ENCODE peak calls at places on chromosome 18, in four cellular contexts. P is HCT116, R is prostate gland, Y is heart left ventricle. W is an unnamed sample.
A peak's percentile ranks its signal among the peaks of the same experiment; 100 is the strongest.

GRCh38 chr18:3594760-3595241 is 144.8 kb downstream of the TGIF1 start:
- DNase-seq in P (no peak), R (peak; percentile 41), Y (no peak), W (no peak)

GRCh38 chr18:35041752-35042379 is 653 bp downstream of the MAPRE2 start:
- DNase-seq in P (no peak), R (no peak), Y (no peak), W (no peak)

GRCh38 chr18:13452448-13452811 is 233.9 kb downstream of the LDLRAD4 start:
- DNase-seq in P (no peak), R (no peak), Y (no peak), W (peak; percentile 75)

GRCh38 chr18:45837283-45838070 is 12.0 kb downstream of the SIGLEC15 start:
- DNase-seq in P (no peak), R (no peak), Y (peak; percentile 34), W (no peak)

GRCh38 chr18:55650363-55650870 is 62.4 kb upstream of the TCF4 start:
- DNase-seq in P (no peak), R (no peak), Y (no peak), W (no peak)

GRCh38 chr18:39909706-39910105 is 2045.3 kb upstream of the PIK3C3 start:
- DNase-seq in P (no peak), R (no peak), Y (no peak), W (no peak)

GRCh38 chr18:25253136-25253535 is 98.8 kb downstream of the ZNF521 start:
- DNase-seq in P (no peak), R (no peak), Y (no peak), W (peak; percentile 33)

GRCh38 chr18:24051256-24051947 is 36.8 kb downstream of the TTC39C start:
- DNase-seq in P (no peak), R (no peak), Y (no peak), W (no peak)

GRCh38 chr18:57728941-57729511 is 74.1 kb downstream of the ATP8B1 start:
- DNase-seq in P (no peak), R (peak; percentile 66), Y (no peak), W (peak; percentile 60)

GRCh38 chr18:57275111-57275510 is 77.2 kb upstream of the ST8SIA3 start:
- DNase-seq in P (no peak), R (no peak), Y (no peak), W (no peak)

GRCh38 chr18:23540867-23541266 is 37.6 kb downstream of the RMC1 start:
- DNase-seq in P (no peak), R (no peak), Y (no peak), W (no peak)

GRCh38 chr18:3225588-3225987 is 5.8 kb upstream of the MYOM1 start:
- DNase-seq in P (no peak), R (no peak), Y (no peak), W (no peak)

GRCh38 chr18:22420649-22421048 is 2.9 kb upstream of the CTAGE1 start:
- DNase-seq in P (no peak), R (no peak), Y (no peak), W (no peak)

GRCh38 chr18:78127041-78127440 is 852.6 kb upstream of the SALL3 start:
- DNase-seq in P (no peak), R (no peak), Y (no peak), W (no peak)

GRCh38 chr18:78123144-78123909 is 856.3 kb upstream of the SALL3 start:
- DNase-seq in P (no peak), R (no peak), Y (no peak), W (no peak)

GRCh38 chr18:78126106-78126505 is 853.5 kb upstream of the SALL3 start:
- DNase-seq in P (no peak), R (no peak), Y (no peak), W (no peak)

GRCh38 chr18:78123926-78124797 is 855.5 kb upstream of the SALL3 start:
- DNase-seq in P (no peak), R (no peak), Y (no peak), W (no peak)

DNA sequence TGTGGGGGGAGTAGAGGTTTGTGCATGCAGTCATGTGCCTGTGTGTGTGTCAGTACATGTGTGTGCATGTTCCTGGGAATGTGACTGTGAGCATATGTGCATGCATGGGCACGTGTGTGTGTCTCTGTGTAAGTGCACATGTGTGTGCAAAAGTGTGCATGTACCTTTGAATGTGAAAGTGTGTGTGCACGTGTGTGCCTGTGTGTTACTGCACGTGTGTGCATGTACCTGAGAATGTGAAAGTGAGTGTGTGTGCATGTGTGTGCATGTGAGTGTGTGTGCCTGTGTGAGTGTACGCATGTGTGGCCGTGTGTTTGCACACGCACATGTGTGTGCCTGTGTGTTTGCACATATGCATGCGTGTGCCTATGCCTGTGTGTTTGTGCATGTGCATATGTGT is 854.1 kb upstream of the SALL3 start:
- DNase-seq in P (no peak), R (no peak), Y (no peak), W (no peak)
- H3K4me3 ChIP-seq in P (no peak overlapping the region), R (no peak overlapping the region), Y (no peak overlapping the region), W (no peak overlapping the region)

GRCh38 chr18:10453885-10454772 is at the start of gene APCDD1:
- DNase-seq in P (no peak), R (peak; percentile 70), Y (peak; percentile 80), W (peak; percentile 45)

GRCh38 chr18:10453261-10453884 is 1.1 kb upstream of the APCDD1 start:
- DNase-seq in P (no peak), R (no peak), Y (no peak), W (no peak)

GRCh38 chr18:10454800-10455550 is 540 bp downstream of the APCDD1 start:
- DNase-seq in P (no peak), R (peak; percentile 30), Y (peak; percentile 29), W (peak; percentile 33)

GRCh38 chr18:10449396-10449795 is 5.0 kb upstream of the APCDD1 start:
- DNase-seq in P (no peak), R (no peak), Y (no peak), W (no peak)

DNA sequence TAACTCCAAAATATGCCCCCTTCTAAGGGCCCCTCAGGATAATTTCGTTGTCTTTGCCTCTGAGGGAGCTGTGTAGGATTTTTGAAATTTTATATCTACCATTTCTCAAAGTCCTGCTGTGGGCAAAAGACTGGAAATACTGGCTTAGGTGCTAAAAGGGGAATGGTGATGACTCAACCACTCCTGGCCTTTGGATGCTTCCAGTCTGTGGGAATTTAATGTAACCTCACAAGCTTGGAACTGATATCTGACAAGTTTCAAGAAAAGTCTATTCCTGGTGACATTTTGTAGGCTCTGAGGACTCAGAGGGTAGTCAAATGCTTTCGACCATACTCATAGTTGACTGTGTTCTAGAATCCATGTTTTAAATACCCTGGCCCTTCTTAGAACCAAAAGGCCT is 3.4 kb upstream of the APCDD1 start:
- DNase-seq in P (no peak), R (no peak), Y (no peak), W (no peak)
- H3K27me3 ChIP-seq in P (peaks cover 51% of the 10 kb centered on the region), R (no peaks in the 10 kb centered on the region), Y (no peaks in the 10 kb centered on the region), W (no peaks in the 10 kb centered on the region)

DNA sequence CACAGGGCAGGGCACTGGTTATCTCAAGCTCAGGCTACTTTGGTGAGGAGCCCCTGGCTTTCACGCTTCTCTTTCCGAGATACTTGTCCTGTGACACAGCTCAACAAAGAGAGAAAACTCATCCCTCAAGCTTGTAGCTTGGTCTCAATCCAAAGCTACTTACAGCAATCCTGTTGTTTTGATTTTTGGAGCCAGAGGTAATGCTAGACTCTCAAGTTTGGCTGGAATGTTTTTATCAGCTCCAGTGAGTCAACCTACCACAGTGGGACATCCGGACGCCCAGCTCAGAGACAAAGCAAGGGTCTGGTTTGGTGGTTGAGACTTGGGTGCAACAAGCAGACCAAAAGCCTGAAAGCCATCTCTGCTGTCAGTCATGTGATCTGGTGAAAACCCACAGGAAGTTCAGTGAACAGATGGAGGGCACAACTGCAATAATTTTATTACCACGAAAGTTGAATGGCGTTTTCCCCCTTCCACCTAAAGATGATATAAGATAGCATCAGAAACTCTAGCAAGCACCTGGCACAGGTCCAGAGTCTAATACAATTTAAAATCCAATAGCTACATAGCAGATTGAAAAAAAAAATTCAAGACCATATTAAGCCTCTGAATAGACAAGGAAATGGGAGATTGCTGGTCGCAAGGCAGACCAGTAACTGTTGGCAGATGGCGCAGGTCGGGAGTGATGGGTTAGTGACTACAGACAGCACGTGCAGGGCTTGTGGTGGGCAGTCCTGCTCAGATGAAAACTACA is 102.3 kb upstream of the SMAD7 start:
- DNase-seq in P (no peak), R (no peak), Y (no peak), W (peak; percentile 90)
- H3K9me3 ChIP-seq in P (no peaks in the 10 kb centered on the region), R (no peaks in the 10 kb centered on the region), Y (no peaks in the 10 kb centered on the region), W (no peaks in the 10 kb centered on the region)

DNA sequence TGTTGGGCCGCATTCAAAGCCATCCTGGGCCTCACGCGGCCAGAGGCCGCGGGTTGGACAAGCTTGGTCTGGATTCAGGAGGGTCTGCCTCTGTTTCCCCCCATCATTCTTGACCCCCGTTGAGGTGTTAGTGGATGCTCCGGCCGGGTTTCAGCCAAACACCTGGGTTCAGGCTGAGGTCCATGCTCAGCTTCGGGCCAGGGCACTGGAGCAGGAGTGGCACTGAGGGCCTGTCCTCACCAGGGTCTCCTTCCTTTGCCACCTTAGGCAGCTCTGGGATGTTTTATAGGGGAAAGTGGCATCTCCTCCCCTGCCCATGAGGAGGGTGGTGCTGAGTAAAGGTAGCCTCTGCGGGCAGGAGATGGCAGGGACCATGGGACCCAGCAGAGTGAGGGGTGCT is 76.9 kb upstream of the SMAD2 start:
- DNase-seq in P (no peak), R (no peak), Y (no peak), W (no peak)
- H3K4me3 ChIP-seq in P (no peak overlapping the region), R (no peak overlapping the region), Y (peak overlapping the region; percentile 54), W (no peak overlapping the region)

DNA sequence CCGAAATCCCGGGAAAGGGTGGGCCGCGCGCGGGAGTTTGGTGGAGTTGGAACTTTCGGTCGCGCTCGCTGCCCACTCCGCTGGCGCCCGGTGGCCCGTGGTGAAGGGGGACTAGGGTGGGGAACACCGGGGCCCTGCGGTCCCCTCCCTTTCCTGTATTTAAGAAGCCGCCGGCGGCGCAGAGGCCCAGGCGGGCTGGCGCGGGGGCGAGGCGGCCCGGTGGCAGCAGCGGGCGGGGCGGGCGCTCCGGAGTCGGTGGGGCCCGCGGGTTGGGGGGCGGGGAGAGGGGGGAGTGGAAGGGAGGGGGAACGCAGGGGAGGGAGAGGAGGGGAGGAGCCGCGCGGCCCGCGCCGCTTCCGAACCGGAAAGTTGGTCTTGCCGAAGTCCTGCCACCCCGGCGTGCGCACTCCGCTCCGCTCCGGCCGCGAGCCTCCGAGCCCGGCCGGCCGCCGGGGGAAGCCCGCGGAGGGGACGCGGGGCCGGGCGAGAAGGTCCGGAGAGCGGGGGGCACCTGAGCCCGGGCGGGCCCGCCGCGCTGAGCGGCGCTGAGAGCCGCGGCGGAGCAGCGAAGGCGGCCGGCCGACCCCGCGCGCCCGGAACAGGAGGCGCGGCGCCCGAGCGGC is 449 bp upstream of the SALL3 start:
- DNase-seq in P (no peak), R (peak; percentile 76), Y (no peak), W (no peak)
- H3K27me3 ChIP-seq in P (peaks cover 4% of the 10 kb centered on the region), R (no peaks in the 10 kb centered on the region), Y (peaks cover 81% of the 10 kb centered on the region), W (peaks cover 64% of the 10 kb centered on the region)

GRCh38 chr18:7305416-7305815 is 74.5 kb downstream of the LRRC30 start:
- DNase-seq in P (no peak), R (no peak), Y (no peak), W (no peak)

GRCh38 chr18:7298149-7298548 is 67.3 kb downstream of the LRRC30 start:
- DNase-seq in P (no peak), R (no peak), Y (no peak), W (no peak)

GRCh38 chr18:7303751-7304370 is 73.0 kb downstream of the LRRC30 start:
- DNase-seq in P (no peak), R (no peak), Y (no peak), W (no peak)

GRCh38 chr18:7303306-7303705 is 72.4 kb downstream of the LRRC30 start:
- DNase-seq in P (no peak), R (no peak), Y (no peak), W (no peak)

GRCh38 chr18:7300971-7301553 is 70.2 kb downstream of the LRRC30 start:
- DNase-seq in P (no peak), R (no peak), Y (no peak), W (no peak)
- H3K9me3 ChIP-seq in P (peaks cover 14% of the 10 kb centered on the region), R (no peaks in the 10 kb centered on the region), Y (no peaks in the 10 kb centered on the region), W (no peaks in the 10 kb centered on the region)

W was measured in MG63.